ENCODE peak calls at places on chromosomes 1 and 21, in five cellular contexts. A is GM20000; L is stimulated activated naive B cell treated with anti-CD40 and anti-IgM and Interleukin-4, amounts not matched to agents 10 μg/mL and 1 μg/mL and 100 μg/mL, for 72 hours; V is hepatic stellate cell; U is left colon. K is an unnamed sample.

GRCh38 chr1:176450526-176450925 is 12.4 kb upstream of the PAPPA2 start:
- DNase-seq in A (no peak), L (no peak), V (no peak), U (no peak), K (no peak)

GRCh38 chr1:110086959-110087358 is 16.5 kb upstream of the ALX3 start:
- DNase-seq in A (no peak), L (no peak), V (no peak), U (no peak), K (no peak)

GRCh38 chr1:159924791-159925712 is at the start of gene TAGLN2:
- DNase-seq in A (peak; percentile 96), L (peak; percentile 89), V (peak; percentile 97), U (peak; percentile 93), K (peak; percentile 96)

GRCh38 chr1:202130816-202131522 is 8.3 kb downstream of the GPR37L1 start:
- DNase-seq in A (no peak), L (no peak), V (no peak), U (no peak), K (no peak)

GRCh38 chr1:30523055-30524020 is 200.0 kb downstream of the MATN1 start:
- DNase-seq in A (no peak), L (no peak), V (no peak), U (no peak), K (no peak)

GRCh38 chr1:101331794-101332193 is 95.0 kb downstream of the S1PR1 start:
- DNase-seq in A (no peak), L (no peak), V (no peak), U (no peak), K (no peak)

GRCh38 chr1:44425327-44426082 is 20.4 kb downstream of the RNF220 start:
- DNase-seq in A (no peak), L (no peak), V (no peak), U (no peak), K (no peak)

GRCh38 chr1:215028954-215029353 is 53.6 kb upstream of the KCNK2 start:
- DNase-seq in A (no peak), L (no peak), V (no peak), U (no peak), K (no peak)

GRCh38 chr1:222995620-222996306 is 147.3 kb downstream of the TLR5 start:
- DNase-seq in A (no peak), L (no peak), V (no peak), U (no peak), K (no peak)

GRCh38 chr1:13714851-13715250 is 14.9 kb downstream of the PRDM2 start:
- DNase-seq in A (no peak), L (no peak), V (no peak), U (no peak), K (no peak)

GRCh38 chr1:160567858-160568682 is 11.2 kb downstream of the CD84 start:
- DNase-seq in A (peak; percentile 34), L (no peak), V (no peak), U (no peak), K (no peak)

GRCh38 chr21:43598416-43599120 is 60.7 kb downstream of the HSF2BP start:
- DNase-seq in A (no peak), L (no peak), V (peak; percentile 25), U (no peak), K (no peak)